ENCODE peak calls at places on chromosomes 6 and 20, in five cellular contexts. R is fibroblast of lung; Y is SJSA1; D is CD8-positive, alpha-beta T cell; F is left lung. W is an unnamed sample.
A peak's percentile ranks its signal among the peaks of the same experiment; 100 is the strongest.

GRCh38 chr20:9617940-9618339 is 103.5 kb downstream of the LAMP5 start:
- DNase-seq in Y (no peak), F (no peak), D (no peak), R (peak; percentile 48), W (peak; percentile 65)

GRCh38 chr20:50675671-50676376 is 15.5 kb downstream of the RIPOR3 start:
- DNase-seq in Y (no peak), R (no peak), F (no peak), D (no peak), W (peak; percentile 52)

GRCh38 chr6:164039954-164040375 is 625.4 kb downstream of the QKI start:
- DNase-seq in Y (no peak), R (peak; percentile 41), D (peak; percentile 68), F (peak; percentile 81), W (no peak)

GRCh38 chr6:132961122-132961521 is 146.8 kb downstream of the RPS12 start:
- DNase-seq in Y (no peak), F (no peak), R (peak; percentile 88), D (no peak), W (peak; percentile 32)

GRCh38 chr6:163679753-163680152 is 265.2 kb downstream of the QKI start:
- DNase-seq in D (no peak), Y (no peak), R (no peak), F (no peak), W (no peak)

GRCh38 chr6:34067814-34068213 is 78.1 kb downstream of the GRM4 start:
- DNase-seq in Y (no peak), F (peak; percentile 51), R (no peak), D (no peak), W (peak; percentile 42)

GRCh38 chr6:145241039-145241438 is 494.3 kb downstream of the EPM2A start:
- DNase-seq in D (no peak), R (peak; percentile 43), F (no peak), Y (no peak), W (no peak)

GRCh38 chr20:6769953-6770831 is 2.7 kb downstream of the BMP2 start:
- DNase-seq in R (peak; percentile 43), F (peak; percentile 89), D (no peak), Y (peak; percentile 57), W (peak; percentile 82)

GRCh38 chr20:58239216-58239615 is 10.8 kb upstream of the ANKRD60 start:
- DNase-seq in Y (no peak), D (no peak), F (no peak), R (no peak), W (no peak)

GRCh38 chr6:158627940-158628211 is 16.7 kb downstream of the DYNLT1 start:
- DNase-seq in D (no peak), Y (no peak), F (no peak), R (no peak), W (no peak)

GRCh38 chr6:156731436-156731835 is 45.7 kb upstream of the ARID1B start:
- DNase-seq in Y (no peak), D (no peak), R (peak; percentile 74), F (no peak), W (no peak)

GRCh38 chr6:105781248-105781647 is 304.9 kb upstream of the PRDM1 start:
- DNase-seq in R (no peak), F (no peak), Y (no peak), D (no peak), W (no peak)

GRCh38 chr20:24958506-24959385 is 9.7 kb downstream of the CST7 start:
- DNase-seq in D (no peak), Y (peak; percentile 32), R (no peak), F (no peak), W (no peak)

GRCh38 chr20:45998337-45998736 is 10.4 kb upstream of the MMP9 start:
- DNase-seq in Y (no peak), D (no peak), R (no peak), F (no peak), W (no peak)

GRCh38 chr6:23498013-23498412 is 628.0 kb upstream of the NRSN1 start:
- DNase-seq in D (no peak), Y (no peak), F (no peak), R (peak; percentile 15), W (peak; percentile 27)

GRCh38 chr6:69780585-69781178 is 16.1 kb downstream of the LMBRD1 start:
- DNase-seq in R (no peak), F (no peak), Y (no peak), D (no peak), W (no peak)

GRCh38 chr20:53883098-53883762 is 187.2 kb downstream of the BCAS1 start:
- DNase-seq in R (no peak), Y (peak; percentile 93), D (no peak), F (no peak), W (no peak)

GRCh38 chr6:18561006-18561750 is 174.0 kb downstream of the RNF144B start:
- DNase-seq in Y (no peak), F (no peak), D (no peak), R (no peak), W (no peak)

GRCh38 chr6:72642435-72642834 is 20.6 kb downstream of the KCNQ5 start:
- DNase-seq in D (no peak), Y (no peak), R (no peak), F (no peak), W (no peak)

GRCh38 chr6:146548898-146549374 is 5.3 kb downstream of the RAB32 start:
- DNase-seq in Y (no peak), D (no peak), R (no peak), F (no peak), W (no peak)

GRCh38 chr20:20364016-20364746 is 3.7 kb upstream of the INSM1 start:
- DNase-seq in D (no peak), R (no peak), Y (no peak), F (peak; percentile 65), W (peak; percentile 88)

GRCh38 chr6:93624408-93624807 is 205.0 kb upstream of the EPHA7 start:
- DNase-seq in F (no peak), Y (no peak), R (no peak), D (no peak), W (no peak)

GRCh38 chr20:7497985-7498384 is 442.3 kb downstream of the HAO1 start:
- DNase-seq in D (no peak), R (no peak), Y (no peak), F (no peak), W (peak; percentile 12)

GRCh38 chr6:16885411-16886160 is 124.3 kb upstream of the ATXN1 start:
- DNase-seq in F (no peak), D (no peak), Y (no peak), R (no peak), W (peak; percentile 22)

GRCh38 chr6:159899994-159900745 is 9.4 kb downstream of the MAS1 start:
- DNase-seq in Y (peak; percentile 77), D (no peak), F (no peak), R (peak; percentile 89), W (no peak)

GRCh38 chr6:137070303-137070702 is 25.5 kb upstream of the IL20RA start:
- DNase-seq in Y (no peak), F (no peak), R (no peak), D (no peak), W (no peak)

GRCh38 chr20:44406572-44407100 is 51.1 kb downstream of the HNF4A start:
- DNase-seq in Y (no peak), D (no peak), F (no peak), R (no peak), W (no peak)

GRCh38 chr6:27726620-27727023 is 185.6 kb downstream of the OR2B2 start:
- DNase-seq in R (no peak), D (no peak), F (no peak), Y (no peak), W (peak; percentile 81)

GRCh38 chr6:14889172-14889571 is 356.7 kb upstream of the JARID2 start:
- DNase-seq in D (no peak), R (peak; percentile 62), F (no peak), Y (no peak), W (no peak)

GRCh38 chr6:20542927-20543602 is 8.8 kb downstream of the CDKAL1 start:
- DNase-seq in Y (no peak), R (peak; percentile 85), F (no peak), D (no peak), W (no peak)

GRCh38 chr6:1554241-1554880 is 55.4 kb upstream of the FOXC1 start:
- DNase-seq in F (no peak), Y (no peak), D (no peak), R (peak; percentile 9), W (no peak)

GRCh38 chr20:48208176-48208575 is 422.9 kb upstream of the SULF2 start:
- DNase-seq in R (no peak), D (no peak), Y (no peak), F (no peak), W (no peak)

GRCh38 chr20:51412333-51412761 is 130.2 kb downstream of the NFATC2 start:
- DNase-seq in Y (no peak), D (no peak), F (no peak), R (peak; percentile 41), W (no peak)

GRCh38 chr6:22363966-22364296 is 67.1 kb upstream of the PRL start:
- DNase-seq in F (no peak), D (no peak), R (no peak), Y (no peak), W (no peak)

GRCh38 chr6:135250751-135251356 is 69.7 kb downstream of the MYB start:
- DNase-seq in Y (no peak), R (no peak), F (no peak), D (no peak), W (peak; percentile 33)

GRCh38 chr20:20683020-20683419 is 29.4 kb downstream of the RALGAPA2 start:
- DNase-seq in R (no peak), F (no peak), Y (no peak), D (no peak), W (no peak)

GRCh38 chr6:136706431-136706830 is 85.8 kb downstream of the MAP3K5 start:
- DNase-seq in R (no peak), F (no peak), Y (no peak), D (no peak), W (no peak)

GRCh38 chr20:52496191-52496590 is 304.6 kb upstream of the ZFP64 start:
- DNase-seq in R (no peak), F (no peak), D (no peak), Y (no peak), W (no peak)
- H3K4me1 ChIP-seq in R (no peaks in the 10 kb centered on the region), F (no peaks in the 10 kb centered on the region), D (peaks cover 11% of the 10 kb centered on the region), Y (peaks cover 41% of the 10 kb centered on the region), W (no peaks in the 10 kb centered on the region)

DNA sequence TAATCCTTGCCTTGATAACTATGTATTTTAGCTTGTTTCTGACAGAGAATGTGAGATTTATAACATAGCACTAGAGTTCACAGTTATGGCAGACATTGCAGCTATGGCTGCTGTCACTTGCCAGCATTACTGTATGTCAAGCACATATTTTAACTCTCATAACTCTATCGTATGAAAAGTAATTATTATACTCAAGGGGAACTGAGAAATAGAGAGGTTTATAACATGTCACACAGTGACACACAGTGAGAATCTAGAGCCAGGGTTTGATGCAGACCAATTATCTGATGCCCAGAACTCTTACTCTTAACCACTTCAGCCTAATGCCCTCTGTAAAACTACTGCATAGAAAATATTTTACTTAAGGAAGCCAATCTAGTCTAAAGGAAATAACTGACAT is 1012.4 kb downstream of the GRIK2 start:
- DNase-seq in F (no peak), D (no peak), Y (no peak), R (no peak), W (no peak)
- H3K4me3 ChIP-seq in F (no peak overlapping the region), D (no peak overlapping the region), Y (no peak overlapping the region), R (no peak overlapping the region), W (no peak overlapping the region)

GRCh38 chr6:31641370-31641769 is 11.1 kb downstream of the BAG6 start:
- DNase-seq in R (no peak), D (no peak), Y (no peak), F (no peak), W (no peak)
- H3K4me1 ChIP-seq in R (no peaks in the 10 kb centered on the region), D (no peaks in the 10 kb centered on the region), Y (peaks cover 8% of the 10 kb centered on the region), F (no peaks in the 10 kb centered on the region), W (no peaks in the 10 kb centered on the region)

DNA sequence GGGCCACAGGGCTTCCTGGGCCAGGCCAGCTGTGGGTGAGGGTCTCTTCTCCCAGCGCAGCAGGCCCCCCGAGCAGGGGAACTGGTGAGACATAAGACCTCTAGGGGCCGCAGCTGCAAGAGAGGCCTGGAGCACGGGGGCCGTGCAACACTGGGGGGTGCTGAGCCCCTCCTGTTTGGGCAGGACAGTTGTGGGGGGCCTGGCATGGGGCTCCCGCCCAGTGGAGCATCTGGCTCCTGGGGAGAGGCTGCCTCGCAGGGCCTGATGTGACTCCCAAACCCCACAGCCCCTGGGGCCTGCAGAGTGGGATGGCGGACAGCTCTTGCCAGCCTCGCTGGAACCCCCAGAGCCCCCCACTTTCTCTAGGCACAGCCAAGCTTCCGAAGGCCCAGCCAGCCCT is 16.9 kb upstream of the GATA5 start:
- DNase-seq in Y (no peak), R (no peak), F (no peak), D (no peak), W (no peak)
- H3K4me3 ChIP-seq in Y (no peak overlapping the region), R (no peak overlapping the region), F (no peak overlapping the region), D (no peak overlapping the region), W (no peak overlapping the region)

W was measured in mesendoderm.